ENCODE peak calls at places on chromosomes 12 and 14, in nine cellular contexts. P is spleen, G is GM19239, U is posterior vena cava, K is M059J, M is NCI-H82, W is Ammon's horn, B is AG10803, S is nephron progenitor cell. R is an unnamed sample.

GRCh38 chr14:24398943-24399801 is at the start of gene NYNRIN:
- DNase-seq in S (peak; percentile 86), G (no peak), P (peak; percentile 85), W (peak; percentile 32), U (no peak), K (no peak), B (no peak), M (peak; percentile 84), R (peak; percentile 56)

GRCh38 chr12:28583771-28584261 is 393.6 kb downstream of the CCDC91 start:
- DNase-seq in U (no peak), B (peak; percentile 82), W (no peak), M (no peak), S (no peak), P (no peak), K (peak; percentile 96), G (no peak), R (peak; percentile 86)

GRCh38 chr12:52577316-52577715 is 3.7 kb upstream of the KRT74 start:
- DNase-seq in K (no peak), W (no peak), P (peak; percentile 25), G (no peak), M (no peak), U (no peak), S (no peak), B (no peak), R (no peak)

GRCh38 chr14:80844872-80845271 is 96.7 kb downstream of the CEP128 start:
- DNase-seq in W (no peak), B (no peak), K (no peak), G (no peak), P (no peak), M (no peak), S (no peak), U (no peak), R (no peak)

GRCh38 chr12:122665759-122666158 is 37.4 kb downstream of the HCAR2 start:
- DNase-seq in S (no peak), U (no peak), B (no peak), M (no peak), K (no peak), W (no peak), G (no peak), P (no peak), R (no peak)

GRCh38 chr12:58804749-58805148 is 115.6 kb downstream of the LRIG3 start:
- DNase-seq in P (no peak), W (no peak), S (no peak), U (no peak), B (no peak), M (peak; percentile 69), G (no peak), K (no peak), R (no peak)

GRCh38 chr14:23054000-23054811 is 3.1 kb downstream of the CDH24 start:
- DNase-seq in S (peak; percentile 59), U (peak; percentile 76), M (no peak), K (no peak), P (no peak), G (no peak), B (no peak), W (no peak), R (no peak)

GRCh38 chr14:105030194-105030593 is 9.3 kb upstream of the CDCA4 start:
- DNase-seq in S (no peak), P (peak; percentile 11), W (no peak), K (no peak), U (no peak), M (no peak), B (no peak), G (no peak), R (no peak)

GRCh38 chr12:32754101-32754500 is 1.6 kb downstream of the YARS2 start:
- DNase-seq in U (no peak), G (no peak), M (no peak), K (no peak), W (no peak), S (no peak), P (no peak), B (no peak), R (no peak)

GRCh38 chr12:127355061-127355820 is 911.7 kb upstream of the TMEM132C start:
- DNase-seq in P (no peak), S (no peak), U (no peak), K (peak; percentile 24), B (peak; percentile 28), G (no peak), M (peak; percentile 37), W (peak; percentile 17), R (no peak)

GRCh38 chr12:79552186-79552585 is 138.6 kb downstream of the PAWR start:
- DNase-seq in P (no peak), W (no peak), K (no peak), S (no peak), G (no peak), M (no peak), U (no peak), B (peak; percentile 15), R (no peak)

GRCh38 chr12:56021882-56022497 is 1.1 kb downstream of the IKZF4 start:
- DNase-seq in S (no peak), B (no peak), W (no peak), M (no peak), K (no peak), G (no peak), U (no peak), P (no peak), R (no peak)

GRCh38 chr12:101703487-101703886 is 6.0 kb downstream of the CHPT1 start:
- DNase-seq in W (no peak), M (no peak), G (no peak), U (no peak), K (no peak), P (no peak), S (no peak), B (no peak), R (no peak)

GRCh38 chr14:22159968-22160367 is 429.1 kb downstream of the DAD1 start:
- DNase-seq in K (no peak), G (no peak), W (no peak), U (no peak), B (no peak), P (no peak), S (no peak), M (no peak), R (no peak)

GRCh38 chr12:3680919-3681594 is 71.9 kb downstream of the CRACR2A start:
- DNase-seq in G (no peak), S (no peak), U (no peak), W (peak; percentile 42), K (no peak), M (peak; percentile 55), P (no peak), B (peak; percentile 8), R (peak; percentile 25)

GRCh38 chr12:2959194-2959507 is at the start of gene TEAD4:
- DNase-seq in U (peak; percentile 91), B (peak; percentile 85), W (no peak), K (peak; percentile 82), G (peak; percentile 50), M (peak; percentile 89), S (peak; percentile 90), P (no peak), R (peak; percentile 66)

GRCh38 chr14:64879635-64880381 is at the start of gene SPTB:
- DNase-seq in K (peak; percentile 10), S (peak; percentile 71), W (peak; percentile 17), P (peak; percentile 81), G (peak; percentile 31), M (peak; percentile 55), U (no peak), B (no peak), R (no peak)

GRCh38 chr12:5900533-5901255 is 44.4 kb downstream of the ANO2 start:
- DNase-seq in K (no peak), G (no peak), U (no peak), S (no peak), B (no peak), M (no peak), W (no peak), P (no peak), R (no peak)

GRCh38 chr12:53418221-53418620 is 5.4 kb upstream of the AMHR2 start:
- DNase-seq in S (no peak), G (no peak), B (no peak), U (no peak), K (no peak), P (no peak), W (no peak), M (peak; percentile 45), R (no peak)

GRCh38 chr12:98084950-98085349 is 430.4 kb upstream of the TMPO start:
- DNase-seq in S (no peak), G (no peak), P (no peak), K (no peak), B (no peak), M (no peak), W (no peak), U (no peak), R (no peak)

GRCh38 chr14:23285530-23286019 is 357 bp downstream of the HOMEZ start:
- DNase-seq in G (no peak), P (no peak), U (no peak), K (peak; percentile 12), S (no peak), B (no peak), W (no peak), M (peak; percentile 91), R (no peak)

GRCh38 chr14:68682166-68683103 is 110.4 kb downstream of the ZFP36L1 start:
- DNase-seq in K (peak; percentile 96), W (peak; percentile 50), S (no peak), U (peak; percentile 77), P (no peak), B (peak; percentile 100), G (no peak), M (peak; percentile 12), R (peak; percentile 96)

R was measured in fibroblast of villous mesenchyme.